ENCODE peak calls at places on chromosomes 6 and 20, in seven cellular contexts. A is SK-N-SH, Y is HCT116, L is K562, K is H1, C is HepG2, X is GM12878. Q is an unnamed sample.

GRCh38 chr6:121694389-121695185 is 259.1 kb downstream of the GJA1 start:
- DNase-seq in A (no peak), Y (no peak), L (no peak), K (no peak), C (no peak), X (no peak), Q (no peak)

GRCh38 chr6:134707342-134707982 is 242.4 kb downstream of the ALDH8A1 start:
- DNase-seq in A (no peak), Y (no peak), L (no peak), K (no peak), C (peak), X (no peak), Q (peak)

GRCh38 chr20:44166477-44166876 is 20.5 kb downstream of the JPH2 start:
- DNase-seq in A (no peak), Y (no peak), L (no peak), K (no peak), C (no peak), X (no peak), Q (peak)

GRCh38 chr6:40788661-40789111 is 201.5 kb upstream of the LRFN2 start:
- DNase-seq in A (peak), Y (no peak), L (no peak), K (no peak), C (no peak), X (no peak), Q (no peak)

GRCh38 chr20:25464501-25465204 is 57.2 kb downstream of the GINS1 start:
- DNase-seq in A (peak), Y (no peak), L (no peak), K (no peak), C (no peak), X (no peak), Q (no peak)

GRCh38 chr20:10758446-10758845 is 84.6 kb upstream of the JAG1 start:
- DNase-seq in A (no peak), Y (no peak), L (no peak), K (no peak), C (peak), X (no peak), Q (no peak)

GRCh38 chr6:133301739-133302138 is 60.6 kb downstream of the EYA4 start:
- DNase-seq in A (no peak), Y (no peak), L (no peak), K (no peak), C (no peak), X (no peak), Q (no peak)

GRCh38 chr20:10352934-10353866 is 80.8 kb downstream of the MKKS start:
- DNase-seq in A (no peak), Y (no peak), L (no peak), K (no peak), C (peak), X (no peak), Q (no peak)

GRCh38 chr20:40938020-40938419 is 90.6 kb upstream of the TOP1 start:
- DNase-seq in A (no peak), Y (no peak), L (peak), K (no peak), C (no peak), X (no peak), Q (no peak)

GRCh38 chr6:82365011-82365751 is 1.6 kb downstream of the TPBG start:
- DNase-seq in A (peak), Y (peak), L (no peak), K (no peak), C (no peak), X (no peak), Q (no peak)

GRCh38 chr20:56945901-56946300 is 316.8 kb downstream of the TFAP2C start:
- DNase-seq in A (no peak), Y (no peak), L (no peak), K (no peak), C (no peak), X (no peak), Q (no peak)

GRCh38 chr20:2756056-2756611 is 44.3 kb downstream of the CPXM1 start:
- DNase-seq in A (peak), Y (peak), L (peak), K (no peak), C (peak), X (no peak), Q (peak)

GRCh38 chr6:72579865-72580264 is 42.0 kb upstream of the KCNQ5 start:
- DNase-seq in A (no peak), Y (no peak), L (no peak), K (no peak), C (no peak), X (no peak), Q (no peak)

GRCh38 chr6:36659271-36659670 is 19.2 kb upstream of the CDKN1A start:
- DNase-seq in A (no peak), Y (no peak), L (no peak), K (no peak), C (no peak), X (no peak), Q (no peak)
- TF ChIP-seq JUND in A (no peak), Y (no peak), L (no peak), K (no peak), C (no peak), X (no peak), Q (no peak)

GRCh38 chr6:36977470-36977941 is 8.5 kb downstream of the MTCH1 start:
- DNase-seq in A (no peak), Y (no peak), L (peak), K (no peak), C (no peak), X (no peak), Q (no peak)

GRCh38 chr6:36976509-36976908 is 9.5 kb downstream of the MTCH1 start:
- DNase-seq in A (no peak), Y (no peak), L (no peak), K (no peak), C (no peak), X (no peak), Q (no peak)

GRCh38 chr6:36975231-36976004 is 10.6 kb downstream of the MTCH1 start:
- DNase-seq in A (no peak), Y (no peak), L (no peak), K (no peak), C (no peak), X (no peak), Q (no peak)

GRCh38 chr6:36976931-36977330 is 9.1 kb downstream of the MTCH1 start:
- DNase-seq in A (no peak), Y (no peak), L (no peak), K (no peak), C (no peak), X (no peak), Q (no peak)

GRCh38 chr6:36976005-36976261 is 10.1 kb downstream of the MTCH1 start:
- DNase-seq in A (no peak), Y (no peak), L (no peak), K (no peak), C (no peak), X (no peak), Q (no peak)
- TF ChIP-seq JUND in A (no peak), Y (no peak), L (no peak), K (no peak), C (no peak), X (no peak), Q (no peak)

DNA sequence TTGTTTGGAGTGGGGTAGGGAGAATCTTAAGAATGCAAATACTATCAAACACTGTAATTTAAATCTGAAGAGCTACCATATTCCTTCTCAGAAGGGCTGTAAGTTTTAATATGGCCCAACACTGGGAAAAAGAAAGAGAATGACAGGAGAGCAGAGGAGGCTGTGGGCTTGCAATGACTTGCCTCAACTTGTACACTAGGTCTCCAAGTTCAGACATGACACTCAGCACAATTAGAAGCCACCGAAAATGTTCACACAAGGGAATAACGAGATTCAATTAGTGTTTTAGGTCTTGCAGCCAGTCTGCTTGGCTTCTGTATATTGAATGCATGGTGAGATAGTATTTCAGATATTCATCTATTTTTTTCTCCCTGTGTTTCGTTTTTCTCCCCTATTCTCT is 89.4 kb downstream of the HS3ST5 start:
- DNase-seq in A (no peak), Y (no peak), L (no peak), K (no peak), C (no peak), X (no peak), Q (no peak)
- TF ChIP-seq JUND in A (no peak), Y (no peak), L (no peak), K (no peak), C (no peak), X (no peak), Q (no peak)

GRCh38 chr6:136521430-136521829 is 28.8 kb downstream of the MAP7 start:
- DNase-seq in A (no peak), Y (no peak), L (no peak), K (no peak), C (no peak), X (no peak), Q (no peak)
- TF ChIP-seq JUND in A (no peak), Y (no peak), L (no peak), K (no peak), C (no peak), X (no peak), Q (no peak)

DNA sequence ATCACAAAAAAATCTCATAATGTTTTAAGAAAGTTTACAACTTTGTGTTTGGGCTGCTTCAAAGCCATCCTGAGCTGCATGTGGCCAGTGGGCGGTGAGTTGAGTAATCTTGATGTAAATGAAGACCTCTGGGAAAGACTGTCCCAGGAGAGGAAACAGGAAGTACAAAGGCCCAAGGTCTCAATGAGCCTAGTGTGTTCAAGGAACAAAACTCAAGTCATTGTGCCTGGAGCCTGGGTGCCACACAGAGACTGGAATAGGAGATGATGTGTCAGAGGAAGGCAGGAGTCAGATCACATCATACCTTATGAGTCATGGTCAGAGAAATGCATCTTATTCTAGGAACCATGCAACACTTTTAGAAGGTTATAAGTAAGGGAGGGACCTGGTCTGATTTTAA is 51.5 kb downstream of the COL19A1 start:
- DNase-seq in A (no peak), Y (peak), L (no peak), K (no peak), C (no peak), X (peak), Q (no peak)
- TF ChIP-seq JUND in A (peak), Y (peak), L (no peak), K (no peak), C (no peak), X (no peak), Q (no peak)

DNA sequence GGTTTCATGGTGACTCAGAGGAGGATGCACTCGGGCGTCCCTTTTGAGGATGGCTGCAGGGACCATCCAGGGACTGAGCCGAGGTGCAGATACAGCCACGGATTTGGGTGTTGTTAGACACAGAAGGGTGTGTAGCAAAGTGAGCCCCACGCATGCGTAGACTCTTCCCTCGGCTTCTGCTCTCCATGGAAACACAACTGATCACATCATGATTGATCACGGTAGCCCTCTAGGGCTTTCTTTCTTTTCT is 606 bp upstream of the ULBP1 start:
- DNase-seq in A (no peak), Y (peak), L (peak), K (no peak), C (no peak), X (no peak), Q (peak)
- TF ChIP-seq JUND in A (no peak), Y (no peak), L (no peak), K (no peak), C (no peak), X (no peak), Q (no peak)